ENCODE peak calls at places on chromosomes 7 and 10, in four cellular contexts. H, L, Q and P are unnamed samples.

GRCh38 chr7:117871778-117872538 is 1.3 kb downstream of the CTTNBP2 start:
- DNase-seq in Q (no peak), L (no peak), H (no peak), P (no peak)

GRCh38 chr10:59830601-59831259 is 75.6 kb downstream of the CCDC6 start:
- DNase-seq in L (peak; percentile 34), Q (peak; percentile 27), H (peak; percentile 88), P (no peak)

GRCh38 chr10:124703778-124704427 is 40.3 kb downstream of the FAM53B start:
- DNase-seq in H (no peak), Q (no peak), L (no peak), P (no peak)

GRCh38 chr10:102065561-102066420 is 642 bp downstream of the HPS6 start:
- DNase-seq in H (no peak), Q (peak; percentile 44), L (no peak), P (no peak)

GRCh38 chr7:113389247-113389646 is 270.9 kb upstream of the SMIM30 start:
- DNase-seq in Q (no peak), H (no peak), L (no peak), P (no peak)

GRCh38 chr10:28897617-28898464 is 220.5 kb downstream of the BAMBI start:
- DNase-seq in H (no peak), L (no peak), Q (no peak), P (no peak)

GRCh38 chr7:90709501-90710465 is 113.7 kb downstream of the CDK14 start:
- DNase-seq in L (no peak), Q (peak; percentile 74), H (peak; percentile 28), P (no peak)

GRCh38 chr10:19816420-19817250 is at the start of gene PLXDC2:
- DNase-seq in Q (peak; percentile 41), L (no peak), H (peak; percentile 9), P (no peak)

GRCh38 chr10:113412161-113412560 is 140.7 kb upstream of the HABP2 start:
- DNase-seq in L (no peak), H (no peak), Q (no peak), P (no peak)

GRCh38 chr7:30755384-30756154 is 3.6 kb downstream of the INMT start:
- DNase-seq in L (no peak), H (no peak), Q (no peak), P (no peak)

GRCh38 chr10:118209215-118209614 is 132.9 kb downstream of the FAM204A start:
- DNase-seq in H (no peak), Q (no peak), L (no peak), P (no peak)

GRCh38 chr7:47878662-47879061 is 69.6 kb downstream of the PKD1L1 start:
- DNase-seq in Q (no peak), L (no peak), H (no peak), P (no peak)

GRCh38 chr7:86786376-86786775 is 142.7 kb downstream of the GRM3 start:
- DNase-seq in L (no peak), H (no peak), Q (peak; percentile 5), P (no peak)

GRCh38 chr7:143295870-143296269 is 7.7 kb downstream of the CASP2 start:
- DNase-seq in Q (no peak), L (no peak), H (peak; percentile 75), P (no peak)

GRCh38 chr10:98302711-98303365 is 34.8 kb upstream of the LOXL4 start:
- DNase-seq in H (no peak), Q (no peak), L (no peak), P (no peak)

GRCh38 chr10:4111593-4111992 is 326.6 kb upstream of the KLF6 start:
- DNase-seq in Q (no peak), H (peak; percentile 30), L (no peak), P (no peak)

GRCh38 chr10:112955736-112956421 is 5.8 kb downstream of the TCF7L2 start:
- DNase-seq in H (peak; percentile 84), L (no peak), Q (no peak), P (no peak)

GRCh38 chr10:116742367-116743265 is at the start of gene HSPA12A:
- DNase-seq in L (peak; percentile 50), H (peak; percentile 73), Q (peak; percentile 48), P (no peak)

GRCh38 chr7:12031638-12032037 is 179.5 kb upstream of the TMEM106B start:
- DNase-seq in H (peak; percentile 71), L (peak; percentile 36), Q (no peak), P (no peak)

GRCh38 chr10:120506674-120507073 is 49.6 kb downstream of the PLPP4 start:
- DNase-seq in Q (no peak), H (no peak), L (no peak), P (no peak)

GRCh38 chr10:60170250-60170649 is 219.4 kb downstream of the ANK3 start:
- DNase-seq in Q (peak; percentile 2), L (no peak), H (peak; percentile 97), P (no peak)

GRCh38 chr10:133242611-133243356 is 5.1 kb downstream of the VENTX start:
- DNase-seq in Q (no peak), H (no peak), L (no peak), P (no peak)

GRCh38 chr7:70585071-70585470 is 546.9 kb upstream of the GALNT17 start:
- DNase-seq in L (no peak), H (no peak), Q (peak; percentile 13), P (no peak)

GRCh38 chr7:83985766-83986165 is 208.8 kb downstream of the SEMA3A start:
- DNase-seq in H (no peak), L (no peak), Q (no peak), P (no peak)

GRCh38 chr7:108210796-108211195 is 80.6 kb upstream of the LAMB4 start:
- DNase-seq in L (no peak), H (no peak), Q (no peak), P (no peak)

GRCh38 chr7:14835399-14835798 is 67.2 kb downstream of the DGKB start:
- DNase-seq in H (no peak), Q (no peak), L (no peak), P (no peak)

GRCh38 chr10:104353325-104354048 is at the start of gene CFAP58:
- DNase-seq in L (peak; percentile 89), H (peak; percentile 91), Q (peak; percentile 90), P (peak; percentile 84)

GRCh38 chr10:112059220-112059619 is 124.3 kb downstream of the GPAM start:
- DNase-seq in H (no peak), L (no peak), Q (no peak), P (no peak)

GRCh38 chr10:113474756-113475155 is 78.1 kb upstream of the HABP2 start:
- DNase-seq in H (no peak), Q (no peak), L (no peak), P (no peak)

GRCh38 chr7:18689535-18689934 is 194.0 kb downstream of the HDAC9 start:
- DNase-seq in L (no peak), Q (no peak), H (no peak), P (no peak)

GRCh38 chr10:47031251-47031952 is 120.2 kb downstream of the PTPN20 start:
- DNase-seq in H (no peak), L (peak; percentile 23), Q (peak; percentile 14), P (peak; percentile 34)

GRCh38 chr10:119306514-119306951 is 99.2 kb downstream of the GRK5 start:
- DNase-seq in Q (peak; percentile 91), H (peak; percentile 34), L (no peak), P (peak; percentile 87)

GRCh38 chr7:155901176-155901575 is 88.9 kb upstream of the SHH start:
- DNase-seq in H (no peak), Q (no peak), L (no peak), P (no peak)

GRCh38 chr7:69610675-69611037 is 12.4 kb downstream of the AUTS2 start:
- DNase-seq in H (no peak), L (no peak), Q (no peak), P (no peak)

GRCh38 chr10:57993302-57993701 is 274.4 kb downstream of the IPMK start:
- DNase-seq in L (no peak), H (no peak), Q (no peak), P (no peak)

GRCh38 chr10:32795598-32796183 is 162.3 kb downstream of the ITGB1 start:
- DNase-seq in H (peak; percentile 73), Q (peak; percentile 43), L (peak; percentile 16), P (peak; percentile 15)

DNA sequence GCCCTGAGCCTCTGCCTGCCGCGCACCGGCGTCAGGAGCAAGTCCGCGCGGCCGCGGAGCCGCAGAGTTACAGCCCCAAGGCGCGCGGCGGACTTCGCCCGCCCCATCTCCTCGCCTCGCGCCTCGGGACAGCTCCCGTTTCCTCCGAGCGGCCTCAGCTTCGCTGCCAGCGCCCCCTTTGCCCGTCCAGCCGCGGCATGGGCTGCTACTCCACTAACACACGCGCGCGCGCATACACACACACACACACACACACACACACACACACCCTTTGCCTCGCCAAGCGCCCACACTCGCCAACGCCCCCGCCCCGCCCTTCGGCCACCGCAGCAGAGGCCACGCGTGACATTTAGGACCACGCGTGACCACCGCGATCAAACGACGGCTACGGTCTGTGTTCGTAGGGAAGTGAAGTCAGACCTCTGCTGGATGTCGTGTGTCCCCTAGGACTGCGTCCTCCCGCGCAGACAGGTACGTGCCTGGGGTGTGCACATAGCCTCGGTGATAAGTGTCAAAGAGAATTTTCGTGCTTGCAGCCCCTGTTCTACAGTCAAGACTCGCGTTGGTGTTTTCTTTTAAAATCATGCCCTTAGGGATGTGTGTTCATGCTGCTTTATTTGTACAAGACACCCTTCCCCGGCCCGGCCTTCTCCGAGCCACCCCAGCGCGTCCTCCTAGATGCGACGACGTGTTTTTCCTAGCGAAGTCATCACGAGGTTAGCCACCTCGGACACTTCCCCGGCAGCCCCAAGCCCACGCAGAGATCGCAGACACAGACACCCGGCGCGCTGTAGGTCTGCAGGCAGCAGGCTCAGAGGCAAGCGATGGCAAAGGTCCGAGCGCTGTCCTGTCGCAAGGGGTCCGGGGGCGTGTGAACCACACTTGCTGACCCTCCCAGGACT is 890 bp downstream of the MKX start:
- DNase-seq in Q (no peak), L (no peak), H (peak; percentile 29), P (no peak)
- H3K4me3 ChIP-seq in Q (no peak overlapping the region), L (peak overlapping the region; percentile 57), H (peak overlapping the region; percentile 86), P (no peak overlapping the region)

GRCh38 chr10:72097448-72098300 is 9.3 kb upstream of the SPOCK2 start:
- DNase-seq in H (peak; percentile 90), L (peak; percentile 68), Q (no peak), P (no peak)
- H3K4me3 ChIP-seq in H (no peak overlapping the region), L (no peak overlapping the region), Q (no peak overlapping the region), P (no peak overlapping the region)

DNA sequence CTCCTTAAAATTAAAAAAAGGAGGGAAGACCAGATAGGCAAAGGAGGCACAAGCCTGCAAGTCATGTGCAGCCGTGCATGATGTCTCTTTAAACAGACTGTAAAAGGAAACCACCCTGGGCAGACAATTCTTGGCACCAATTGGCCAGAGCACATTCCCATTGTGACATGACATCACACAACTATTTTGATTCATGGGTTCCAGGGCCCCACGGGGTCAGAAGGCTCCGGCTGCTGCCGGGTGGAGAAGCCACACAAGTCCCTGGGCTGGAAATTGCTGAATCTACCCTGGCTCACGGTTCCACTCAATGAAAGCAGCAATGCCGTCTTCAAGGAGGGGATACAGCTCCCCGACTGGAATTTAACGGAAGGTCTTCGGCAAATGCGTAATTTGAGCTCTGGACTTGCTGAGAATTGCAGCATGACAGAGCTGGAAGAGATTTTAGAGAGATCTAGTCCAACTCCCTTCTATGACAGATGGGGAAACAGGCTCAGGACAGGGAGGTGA is 140.5 kb downstream of the PRKAG2 start:
- DNase-seq in Q (no peak), H (peak; percentile 81), L (peak; percentile 65), P (no peak)
- H3K4me3 ChIP-seq in Q (no peak overlapping the region), H (peak overlapping the region; percentile 12), L (peak overlapping the region; percentile 41), P (no peak overlapping the region)

GRCh38 chr10:96367470-96367869 is 8.7 kb upstream of the OPALIN start:
- DNase-seq in Q (no peak), H (no peak), L (no peak), P (no peak)

GRCh38 chr10:96371356-96371755 is 12.6 kb upstream of the OPALIN start:
- DNase-seq in H (no peak), L (no peak), Q (no peak), P (no peak)

GRCh38 chr10:96368971-96369370 is 10.2 kb upstream of the OPALIN start:
- DNase-seq in H (no peak), L (no peak), Q (no peak), P (no peak)

GRCh38 chr10:96370575-96371157 is 11.9 kb upstream of the OPALIN start:
- DNase-seq in L (peak; percentile 44), H (peak; percentile 71), Q (peak; percentile 58), P (peak; percentile 59)

GRCh38 chr10:96369890-96370574 is 11.2 kb upstream of the OPALIN start:
- DNase-seq in Q (no peak), H (peak; percentile 60), L (no peak), P (no peak)
- H3K4me3 ChIP-seq in Q (no peak overlapping the region), H (peak overlapping the region; percentile 35), L (no peak overlapping the region), P (no peak overlapping the region)